ENCODE peak calls at places on chromosome 15, in ten cellular contexts. C, J, U, M, V, A, R, W, K and T are unnamed samples.

GRCh38 chr15:41573396-41573795 is 14.4 kb downstream of the TYRO3 start:
- DNase-seq in J (no peak), V (no peak), M (no peak), R (no peak), C (no peak), K (no peak), U (no peak), A (no peak), W (no peak), T (no peak)

GRCh38 chr15:99961011-99961441 is 227.8 kb upstream of the LYSMD4 start:
- DNase-seq in A (peak), K (no peak), R (peak), M (no peak), J (no peak), U (no peak), C (peak), V (no peak), W (no peak), T (no peak)

GRCh38 chr15:67142142-67143092 is 77.0 kb downstream of the SMAD3 start:
- DNase-seq in W (peak), A (peak), V (peak), M (no peak), U (no peak), J (peak), C (peak), R (peak), K (no peak), T (no peak)

GRCh38 chr15:58321034-58321433 is 110.8 kb upstream of the LIPC start:
- DNase-seq in C (no peak), R (no peak), W (no peak), M (no peak), K (no peak), V (no peak), J (no peak), U (no peak), A (no peak), T (no peak)

GRCh38 chr15:82060817-82061216 is 15.0 kb upstream of the MEX3B start:
- DNase-seq in A (no peak), U (no peak), K (no peak), M (no peak), C (no peak), V (no peak), R (no peak), W (no peak), J (no peak), T (no peak)

GRCh38 chr15:89486726-89487050 is 9.7 kb downstream of the RHCG start:
- DNase-seq in A (peak), K (no peak), U (no peak), V (no peak), C (no peak), J (no peak), R (peak), M (no peak), W (no peak), T (no peak)

GRCh38 chr15:29934251-29934650 is 112.0 kb upstream of the TJP1 start:
- DNase-seq in K (no peak), V (peak), C (no peak), W (peak), A (peak), J (no peak), U (no peak), M (no peak), R (peak), T (no peak)

GRCh38 chr15:48644498-48644826 is 1.0 kb downstream of the FBN1 start:
- DNase-seq in A (peak), K (peak), C (peak), W (no peak), M (peak), U (peak), J (peak), V (peak), R (peak), T (no peak)

GRCh38 chr15:77543159-77543882 is 89.4 kb downstream of the LINGO1 start:
- DNase-seq in K (peak), C (peak), W (peak), R (peak), V (peak), M (peak), A (peak), U (peak), J (peak), T (peak)

GRCh38 chr15:78767331-78767951 is 43.8 kb downstream of the ADAMTS7 start:
- DNase-seq in C (peak), U (peak), A (no peak), V (no peak), J (peak), R (no peak), M (peak), W (no peak), K (no peak), T (no peak)

GRCh38 chr15:101500865-101501551 is 11.5 kb upstream of the PCSK6 start:
- DNase-seq in R (peak), K (no peak), U (no peak), M (no peak), A (peak), W (no peak), J (no peak), C (no peak), V (no peak), T (peak)

GRCh38 chr15:30924353-30924752 is 20.6 kb downstream of the FAN1 start:
- DNase-seq in R (peak), J (no peak), V (peak), C (no peak), W (peak), K (no peak), M (no peak), A (peak), U (no peak), T (no peak)

GRCh38 chr15:65077981-65078352 is 1.4 kb downstream of the KBTBD13 start:
- DNase-seq in V (no peak), R (peak), A (peak), M (peak), K (peak), W (no peak), J (peak), U (peak), C (peak), T (peak)

GRCh38 chr15:71219101-71219500 is 103.8 kb downstream of the THSD4 start:
- DNase-seq in V (no peak), R (no peak), U (no peak), A (no peak), W (no peak), J (no peak), C (no peak), M (no peak), K (no peak), T (no peak)

GRCh38 chr15:36392666-36393266 is 186.7 kb upstream of the CDIN1 start:
- DNase-seq in W (no peak), V (no peak), R (no peak), J (no peak), A (no peak), M (no peak), C (no peak), K (no peak), U (no peak), T (no peak)

GRCh38 chr15:97545799-97546198 is 414.7 kb upstream of the ARRDC4 start:
- DNase-seq in K (no peak), U (no peak), C (no peak), M (no peak), A (no peak), W (no peak), R (no peak), J (no peak), V (no peak), T (no peak)

GRCh38 chr15:100895721-100896120 is 16.1 kb downstream of the ALDH1A3 start:
- DNase-seq in C (no peak), A (no peak), M (no peak), W (no peak), U (no peak), K (no peak), J (no peak), R (no peak), V (no peak), T (no peak)

GRCh38 chr15:44087578-44088190 is 107.4 kb downstream of the FRMD5 start:
- DNase-seq in V (peak), C (no peak), A (peak), K (no peak), W (peak), M (no peak), R (peak), J (no peak), U (no peak), T (no peak)

GRCh38 chr15:89197503-89197971 is 23.8 kb downstream of the RLBP1 start:
- DNase-seq in K (no peak), A (no peak), V (no peak), J (no peak), C (no peak), W (no peak), U (no peak), M (no peak), R (no peak), T (peak)

GRCh38 chr15:82768414-82769081 is 37.3 kb downstream of the FSD2 start:
- DNase-seq in M (no peak), J (peak), C (no peak), K (no peak), U (no peak), W (no peak), A (no peak), V (peak), R (peak), T (no peak)

GRCh38 chr15:24954783-24955548 is at the start of the genes SNRPN and SNURF:
- DNase-seq in C (peak), U (peak), M (peak), K (peak), A (peak), V (peak), R (peak), W (peak), J (peak), T (peak)

GRCh38 chr15:30649952-30650929 is 24.3 kb downstream of the ARHGAP11B start:
- DNase-seq in C (no peak), J (no peak), W (no peak), K (no peak), V (peak), R (peak), A (no peak), U (no peak), M (no peak), T (no peak)

GRCh38 chr15:80265021-80265420 is 13.0 kb upstream of the CTXND1 start:
- DNase-seq in J (no peak), M (no peak), W (no peak), K (no peak), V (peak), U (no peak), A (no peak), R (peak), C (no peak), T (no peak)

GRCh38 chr15:78072080-78072892 is 5.2 kb downstream of the TBC1D2B start:
- DNase-seq in K (no peak), U (no peak), M (no peak), J (no peak), C (peak), R (peak), A (peak), V (peak), W (no peak), T (no peak)

GRCh38 chr15:100298257-100298656 is 43.5 kb downstream of the ADAMTS17 start:
- DNase-seq in U (no peak), M (no peak), R (no peak), A (no peak), K (no peak), W (no peak), J (no peak), V (no peak), C (no peak), T (no peak)

GRCh38 chr15:101675015-101675414 is 22.8 kb upstream of the TM2D3 start:
- DNase-seq in C (no peak), A (peak), W (peak), J (no peak), U (no peak), R (peak), K (no peak), V (peak), M (no peak), T (no peak)

GRCh38 chr15:75736256-75736655 is 23.6 kb upstream of the CSPG4 start:
- DNase-seq in V (no peak), J (no peak), U (no peak), C (no peak), R (no peak), A (no peak), K (no peak), W (no peak), M (no peak), T (no peak)

GRCh38 chr15:22980189-22981136 is at the start of gene CYFIP1:
- DNase-seq in K (peak), M (peak), W (peak), C (peak), U (peak), R (peak), V (peak), J (peak), A (peak), T (peak)

GRCh38 chr15:73957785-73958184 is 31.5 kb downstream of the LOXL1 start:
- DNase-seq in W (no peak), K (no peak), A (no peak), R (no peak), V (no peak), J (no peak), C (no peak), U (no peak), M (no peak), T (no peak)

GRCh38 chr15:96978937-96979473 is 648.5 kb downstream of the NR2F2 start:
- DNase-seq in V (no peak), J (no peak), W (no peak), C (no peak), A (no peak), K (no peak), U (no peak), M (no peak), R (no peak), T (no peak)

GRCh38 chr15:73924258-73924921 is 1.9 kb upstream of the LOXL1 start:
- DNase-seq in M (no peak), J (peak), R (peak), V (peak), U (peak), A (peak), K (peak), W (peak), C (peak), T (no peak)

GRCh38 chr15:88833196-88833595 is 30.0 kb downstream of the ACAN start:
- DNase-seq in W (no peak), M (no peak), V (no peak), C (no peak), U (no peak), K (no peak), A (no peak), J (no peak), R (no peak), T (no peak)

GRCh38 chr15:43346305-43346704 is 15.9 kb upstream of the LCMT2 start:
- DNase-seq in C (no peak), V (no peak), U (no peak), K (no peak), J (no peak), A (no peak), M (no peak), W (no peak), R (no peak), T (no peak)

GRCh38 chr15:48021336-48022086 is 99.3 kb upstream of the SLC24A5 start:
- DNase-seq in J (no peak), A (no peak), K (no peak), C (no peak), W (peak), R (peak), U (no peak), V (peak), M (no peak), T (no peak)

DNA sequence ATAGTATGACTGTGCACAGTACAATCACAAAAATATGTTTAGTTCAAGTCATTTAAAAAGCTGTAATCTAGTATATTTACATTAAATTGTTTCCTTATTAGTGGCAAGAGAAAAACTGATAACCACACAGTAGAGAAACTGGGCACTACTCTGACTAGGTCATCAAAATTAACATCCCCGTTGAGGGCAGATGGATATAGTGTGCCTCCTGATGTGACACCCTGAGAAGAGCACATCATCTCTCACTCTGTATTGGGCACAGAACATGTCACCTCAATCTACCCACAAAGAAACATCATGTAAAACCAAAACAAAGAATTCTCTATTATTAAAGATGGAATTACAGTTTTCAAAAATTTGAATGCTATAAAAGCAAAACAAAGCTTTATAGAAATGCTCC is 221.9 kb upstream of the NANOGP8 start:
- DNase-seq in V (no peak), W (no peak), A (no peak), J (no peak), C (no peak), R (no peak), M (no peak), K (no peak), U (no peak), T (no peak)
- H3K27ac ChIP-seq in V (peak), W (peak), A (peak), J (no peak), C (peak), R (peak), M (peak), K (peak), U (peak), T (no peak)

GRCh38 chr15:94493176-94493575 is 261.8 kb downstream of the MCTP2 start:
- DNase-seq in J (no peak), M (no peak), V (no peak), W (no peak), C (no peak), A (no peak), K (no peak), U (no peak), R (no peak), T (no peak)

GRCh38 chr15:94494732-94495131 is 263.4 kb downstream of the MCTP2 start:
- DNase-seq in A (no peak), M (no peak), U (no peak), K (no peak), R (no peak), J (no peak), V (no peak), W (no peak), C (no peak), T (no peak)
- H3K27ac ChIP-seq in A (no peak), M (no peak), U (no peak), K (no peak), R (no peak), J (no peak), V (no peak), W (no peak), C (no peak), T (no peak)

GRCh38 chr15:56731571-56731970 is 1.7 kb downstream of the ZNF280D start:
- DNase-seq in U (no peak), C (no peak), K (no peak), M (no peak), V (no peak), J (no peak), R (no peak), W (no peak), A (no peak), T (no peak)
- H3K27ac ChIP-seq in U (peak), C (peak), K (peak), M (peak), V (peak), J (peak), R (peak), W (peak), A (no peak), T (no peak)

DNA sequence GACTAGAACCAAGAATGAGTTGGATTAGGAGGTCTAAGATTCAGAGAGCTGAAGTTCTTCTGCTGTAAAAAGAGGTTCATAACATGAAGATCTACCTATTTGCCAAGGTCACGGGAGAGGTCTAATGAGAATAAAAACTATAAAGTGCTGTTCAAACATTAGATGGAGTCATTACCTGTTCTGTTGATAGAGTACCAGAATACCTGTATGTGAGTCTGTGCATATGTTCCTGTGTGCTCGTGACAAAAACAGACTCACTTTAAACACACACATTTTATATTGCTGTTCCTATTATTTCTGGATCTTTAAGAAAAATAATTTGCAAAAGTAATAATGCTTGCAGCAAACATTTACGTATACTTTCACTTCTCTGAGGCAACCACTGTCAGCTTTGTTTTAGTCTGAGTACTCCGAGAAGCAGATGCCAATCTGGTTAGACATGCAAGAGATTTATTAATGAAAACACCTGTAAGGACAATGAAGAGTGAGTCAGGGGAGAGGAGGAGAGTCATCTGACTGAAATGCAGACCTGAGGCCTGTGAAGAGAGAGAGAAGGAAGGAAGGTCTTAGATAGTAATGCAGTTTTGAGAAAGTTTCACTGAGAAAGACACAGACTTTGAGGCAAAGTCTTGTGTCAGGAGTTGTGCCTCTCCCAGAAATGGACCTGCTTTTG is 221.2 kb downstream of the SQOR start:
- DNase-seq in A (no peak), K (no peak), C (no peak), M (no peak), U (no peak), W (no peak), V (no peak), R (no peak), J (no peak), T (no peak)
- H3K27ac ChIP-seq in A (no peak), K (no peak), C (no peak), M (no peak), U (no peak), W (no peak), V (no peak), R (no peak), J (no peak), T (no peak)

DNA sequence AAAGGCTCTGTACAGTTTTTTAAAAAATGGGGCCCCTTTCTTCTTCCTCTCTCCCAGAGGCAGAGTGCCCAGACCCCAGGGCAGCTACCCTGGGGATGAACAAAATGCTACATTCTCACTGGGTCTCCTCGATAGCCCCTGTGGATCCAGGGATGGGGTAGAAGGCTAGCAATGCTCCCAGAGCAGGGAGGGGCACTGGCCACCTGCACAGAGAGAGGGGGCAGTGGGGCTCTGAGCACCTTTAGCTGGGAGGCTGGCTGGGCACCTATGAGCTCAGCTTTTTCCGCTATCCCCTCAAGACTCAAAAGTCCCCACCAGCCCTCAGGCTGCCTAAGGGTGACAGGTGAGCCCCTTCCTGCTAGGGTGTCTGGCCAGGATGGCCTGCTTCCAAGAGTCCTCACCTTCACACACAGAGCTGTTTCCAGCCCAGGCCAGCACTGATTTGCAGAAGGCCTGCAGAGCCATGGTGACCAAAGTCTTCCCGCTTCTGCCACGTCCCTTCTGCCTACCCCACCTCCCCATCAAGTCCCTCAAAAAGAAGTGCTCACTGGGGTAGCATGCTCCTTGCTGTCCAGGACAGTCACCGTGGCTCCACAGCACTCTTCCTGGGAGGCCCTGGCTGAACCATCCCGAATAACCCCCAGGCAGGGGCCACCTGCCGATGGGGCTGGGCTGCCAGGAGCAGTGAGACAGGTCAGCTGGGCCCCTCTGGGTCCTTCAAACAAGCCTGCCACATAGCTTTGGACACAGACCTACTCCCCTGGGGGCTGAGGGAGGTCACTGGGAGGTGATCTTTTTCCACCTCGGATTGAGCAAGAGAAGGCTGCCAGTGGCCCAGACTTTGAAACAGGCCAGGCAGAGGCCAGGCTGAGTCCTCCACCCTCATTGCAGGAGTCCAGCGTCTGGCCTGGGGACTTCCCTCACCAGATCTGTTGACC is 20.4 kb downstream of the BMF start:
- DNase-seq in V (no peak), C (peak), J (peak), K (peak), W (no peak), R (peak), A (no peak), U (peak), M (no peak), T (no peak)
- H3K27ac ChIP-seq in V (peak), C (peak), J (no peak), K (peak), W (peak), R (no peak), A (peak), U (no peak), M (no peak), T (no peak)

GRCh38 chr15:68637755-68638405 is 59.1 kb downstream of the CORO2B start:
- DNase-seq in C (peak), A (peak), V (peak), U (peak), R (peak), K (peak), J (peak), M (peak), W (no peak), T (peak)
- H3K27ac ChIP-seq in C (peak), A (no peak), V (peak), U (no peak), R (peak), K (peak), J (no peak), M (peak), W (no peak), T (no peak)